ENCODE peak calls at places on chromosomes 3 and 15, in eight cellular contexts. T is vagina; U is colonic mucosa; Z is adrenal gland; A is AG08395; P is mucosa of gallbladder; W is activated effector memory CD4-positive, alpha-beta T cell treated with Interleukin-2 at 50 U/mL for 16 hours; B is NCI-H2171. N is an unnamed sample.

GRCh38 chr3:197508051-197508451 is 47.7 kb downstream of the BDH1 start:
- DNase-seq in P (no peak), B (peak), T (no peak), Z (no peak), A (no peak), U (no peak), W (no peak), N (peak)

GRCh38 chr3:37481986-37482385 is 307.6 kb upstream of the LRRFIP2 start:
- DNase-seq in U (no peak), T (no peak), P (no peak), Z (no peak), B (no peak), W (no peak), A (no peak), N (no peak)

GRCh38 chr3:66153471-66153870 is 67.3 kb upstream of the SLC25A26 start:
- DNase-seq in P (no peak), T (no peak), A (peak), Z (no peak), U (no peak), B (no peak), W (no peak), N (no peak)

GRCh38 chr15:36365963-36366362 is 213.5 kb upstream of the CDIN1 start:
- DNase-seq in W (no peak), U (no peak), B (no peak), Z (no peak), P (no peak), T (no peak), A (no peak), N (no peak)

GRCh38 chr15:85475317-85475701 is 94.9 kb downstream of the AKAP13 start:
- DNase-seq in W (no peak), T (no peak), U (no peak), P (no peak), B (no peak), Z (no peak), A (no peak), N (no peak)

GRCh38 chr3:42117175-42118008 is 26.2 kb downstream of the TRAK1 start:
- DNase-seq in U (no peak), B (no peak), T (no peak), P (no peak), W (no peak), Z (peak), A (peak), N (peak)

GRCh38 chr15:53522878-53523455 is 236.5 kb downstream of the WDR72 start:
- DNase-seq in Z (peak), B (peak), P (no peak), U (no peak), W (no peak), A (no peak), T (no peak), N (no peak)

GRCh38 chr3:142224482-142225072 is 808 bp downstream of the GK5 start:
- DNase-seq in W (no peak), U (no peak), Z (no peak), A (no peak), T (no peak), B (no peak), P (no peak), N (no peak)

GRCh38 chr15:93523490-93523889 is 434.5 kb upstream of the RGMA start:
- DNase-seq in P (no peak), Z (no peak), W (no peak), A (peak), U (no peak), B (no peak), T (no peak), N (no peak)

GRCh38 chr3:158683216-158683975 is 10.9 kb upstream of the LXN start:
- DNase-seq in U (no peak), T (no peak), Z (no peak), W (no peak), B (no peak), A (peak), P (no peak), N (no peak)

GRCh38 chr3:105767776-105768175 is 101.0 kb downstream of the CBLB start:
- DNase-seq in T (no peak), Z (no peak), U (no peak), A (no peak), P (no peak), W (no peak), B (no peak), N (no peak)

GRCh38 chr3:160665784-160666526 is 11.0 kb upstream of the ARL14 start:
- DNase-seq in A (peak), B (no peak), U (peak), T (no peak), P (no peak), W (no peak), Z (no peak), N (peak)

GRCh38 chr15:69317392-69317841 is 18.7 kb downstream of the PAQR5 start:
- DNase-seq in T (no peak), U (peak), A (no peak), Z (peak), P (no peak), B (no peak), W (no peak), N (peak)

GRCh38 chr3:172355836-172356235 is 92.4 kb downstream of the GHSR start:
- DNase-seq in B (no peak), U (peak), T (no peak), W (no peak), A (peak), Z (no peak), P (no peak), N (no peak)